ENCODE peak calls at places on chromosomes 3 and 15, in five cellular contexts. W is DMS153, P is bronchial epithelial cell, A is astrocyte, C is RKO. U is an unnamed sample.

GRCh38 chr3:140545756-140546155 is 132.1 kb upstream of the TRIM42 start:
- DNase-seq in A (peak), W (no peak), C (no peak), P (no peak), U (no peak)

GRCh38 chr15:73997986-73998385 is 3.5 kb downstream of the PML start:
- DNase-seq in P (no peak), W (no peak), C (no peak), A (no peak), U (peak)

GRCh38 chr3:20039765-20040475 is at the start of gene KAT2B:
- DNase-seq in W (peak), P (peak), C (peak), A (peak), U (peak)

GRCh38 chr15:35306361-35306981 is 221.4 kb upstream of the NANOGP8 start:
- DNase-seq in A (peak), C (peak), P (peak), W (no peak), U (peak)

GRCh38 chr15:81297580-81298575 is 26.1 kb downstream of the STARD5 start:
- DNase-seq in A (no peak), W (no peak), P (peak), C (no peak), U (peak)

GRCh38 chr3:168034152-168034928 is 61.4 kb downstream of the GOLIM4 start:
- DNase-seq in A (peak), W (no peak), P (peak), C (peak), U (peak)

GRCh38 chr3:144549161-144549560 is 577.5 kb downstream of the DIPK2A start:
- DNase-seq in C (no peak), W (no peak), A (no peak), P (no peak), U (peak)

GRCh38 chr3:25229584-25229983 is 198.5 kb upstream of the RARB start:
- DNase-seq in C (no peak), P (no peak), A (no peak), W (no peak), U (no peak)

GRCh38 chr15:40003491-40003916 is 35.5 kb downstream of the SRP14 start:
- DNase-seq in C (no peak), W (no peak), A (no peak), P (peak), U (no peak)

GRCh38 chr3:111311709-111312235 is 230.2 kb upstream of the CD96 start:
- DNase-seq in A (peak), P (no peak), C (no peak), W (no peak), U (no peak)

GRCh38 chr15:47588968-47589367 is 128.3 kb upstream of the SEMA6D start:
- DNase-seq in C (no peak), P (no peak), A (no peak), W (no peak), U (no peak)

GRCh38 chr3:41640076-41640475 is 321.8 kb downstream of the ULK4 start:
- DNase-seq in C (no peak), P (peak), A (no peak), W (no peak), U (no peak)

GRCh38 chr15:74845208-74845568 is 2.2 kb upstream of the ULK3 start:
- DNase-seq in P (no peak), C (no peak), W (no peak), A (no peak), U (no peak)

GRCh38 chr3:38567498-38567897 is 71.4 kb downstream of the EXOG start:
- DNase-seq in W (no peak), C (no peak), A (no peak), P (no peak), U (no peak)

GRCh38 chr15:74384566-74385441 is 17.4 kb upstream of the CYP11A1 start:
- DNase-seq in A (peak), C (peak), W (no peak), P (peak), U (peak)

GRCh38 chr3:40404591-40405198 is 17.7 kb downstream of the ENTPD3 start:
- DNase-seq in A (no peak), W (no peak), C (no peak), P (no peak), U (no peak)

GRCh38 chr3:169813757-169814517 is 1.2 kb upstream of the LRRC34 start:
- DNase-seq in A (no peak), P (no peak), W (peak), C (peak), U (peak)

GRCh38 chr3:32460031-32460749 is 42.5 kb downstream of the CMTM6 start:
- DNase-seq in W (peak), C (no peak), P (peak), A (no peak), U (no peak)

GRCh38 chr3:175273573-175273972 is 414.4 kb downstream of the NAALADL2 start:
- DNase-seq in A (no peak), P (no peak), C (no peak), W (no peak), U (no peak)